ENCODE peak calls at places on chromosomes 3 and 15, in five cellular contexts. Z, J, S, M and X are unnamed samples.

GRCh38 chr3:10577521-10577920 is 72.1 kb upstream of the ATP2B2 start:
- DNase-seq in S (no peak), Z (no peak), J (no peak), M (no peak), X (no peak)

GRCh38 chr3:63673111-63673510 is 20.6 kb downstream of the SNTN start:
- DNase-seq in S (no peak), J (no peak), M (no peak), Z (no peak), X (no peak)

GRCh38 chr15:85073556-85074194 is 92.0 kb downstream of the PDE8A start:
- DNase-seq in Z (no peak), J (no peak), S (no peak), M (no peak), X (no peak)

GRCh38 chr3:12833226-12834161 is 7.9 kb downstream of the RPL32 start:
- DNase-seq in Z (no peak), M (no peak), J (no peak), S (no peak), X (no peak)

GRCh38 chr15:47548986-47549385 is 168.3 kb upstream of the SEMA6D start:
- DNase-seq in S (no peak), M (no peak), J (no peak), Z (no peak), X (no peak)

GRCh38 chr3:179308006-179308405 is 14.8 kb upstream of the ZNF639 start:
- DNase-seq in Z (no peak), S (no peak), M (no peak), J (no peak), X (no peak)

GRCh38 chr15:44082558-44083151 is 112.4 kb downstream of the FRMD5 start:
- DNase-seq in J (no peak), S (no peak), Z (no peak), M (no peak), X (peak)

GRCh38 chr3:78154521-78155186 is 1114.8 kb downstream of the ROBO2 start:
- DNase-seq in Z (no peak), J (no peak), M (no peak), S (peak), X (no peak)

GRCh38 chr3:185940951-185941350 is 3.1 kb upstream of the TRA2B start:
- DNase-seq in S (no peak), Z (no peak), M (no peak), J (no peak), X (no peak)

GRCh38 chr3:28601291-28601690 is 252.7 kb upstream of the AZI2 start:
- DNase-seq in S (no peak), J (no peak), M (no peak), Z (no peak), X (no peak)

GRCh38 chr3:66693461-66693912 is 192.7 kb upstream of the LRIG1 start:
- DNase-seq in J (no peak), M (no peak), Z (no peak), S (no peak), X (no peak)

GRCh38 chr15:75051161-75051560 is 27.8 kb downstream of the PPCDC start:
- DNase-seq in Z (no peak), M (no peak), S (peak), J (no peak), X (no peak)

GRCh38 chr3:171282041-171282440 is 178.2 kb downstream of the TNIK start:
- DNase-seq in J (no peak), M (no peak), Z (no peak), S (no peak), X (no peak)

GRCh38 chr15:41495736-41496599 is 2.3 kb downstream of the ITPKA start:
- DNase-seq in M (no peak), S (no peak), J (peak), Z (no peak), X (no peak)

GRCh38 chr15:98150531-98150930 is 190.0 kb downstream of the ARRDC4 start:
- DNase-seq in M (no peak), Z (no peak), S (no peak), J (no peak), X (no peak)

GRCh38 chr3:39812537-39812936 is 3.1 kb downstream of the MYRIP start:
- DNase-seq in Z (no peak), M (no peak), S (peak), J (no peak), X (peak)

GRCh38 chr15:57217716-57218598 is 158.3 kb upstream of the CGNL1 start:
- DNase-seq in J (no peak), S (no peak), Z (no peak), M (peak), X (no peak)

GRCh38 chr15:69729167-69729748 is 276.6 kb downstream of the RPLP1 start:
- DNase-seq in Z (no peak), M (peak), J (no peak), S (peak), X (no peak)

GRCh38 chr3:180048840-180049239 is 12.1 kb upstream of the PEX5L start:
- DNase-seq in M (no peak), Z (no peak), J (no peak), S (no peak), X (no peak)

GRCh38 chr3:25580534-25580933 is 84.2 kb downstream of the TOP2B start:
- DNase-seq in J (no peak), Z (no peak), S (no peak), M (no peak), X (no peak)

GRCh38 chr3:195596648-195597628 is 13.2 kb upstream of the APOD start:
- DNase-seq in J (no peak), Z (no peak), M (no peak), S (no peak), X (no peak)

GRCh38 chr3:30333143-30333542 is 273.3 kb upstream of the TGFBR2 start:
- DNase-seq in Z (no peak), J (no peak), S (no peak), M (no peak), X (no peak)

GRCh38 chr3:100073555-100074307 is 40.6 kb downstream of the FILIP1L start:
- DNase-seq in M (peak), Z (no peak), J (no peak), S (no peak), X (no peak)

GRCh38 chr3:43768594-43768993 is 77.9 kb downstream of the ABHD5 start:
- DNase-seq in M (no peak), J (no peak), Z (no peak), S (no peak), X (no peak)

GRCh38 chr15:89504166-89504565 is 7.8 kb upstream of the RHCG start:
- DNase-seq in Z (no peak), S (no peak), J (no peak), M (no peak), X (no peak)

GRCh38 chr3:63207066-63207590 is 71.0 kb upstream of the SYNPR start:
- DNase-seq in M (no peak), Z (no peak), J (no peak), S (no peak), X (no peak)

GRCh38 chr3:190205739-190206138 is 85.0 kb upstream of the P3H2 start:
- DNase-seq in M (no peak), S (no peak), Z (no peak), J (no peak), X (no peak)

GRCh38 chr3:174439621-174440349 is 419.3 kb upstream of the NAALADL2 start:
- DNase-seq in J (no peak), Z (no peak), M (peak), S (no peak), X (no peak)

GRCh38 chr15:95679847-95680582 is 650.5 kb upstream of the NR2F2 start:
- DNase-seq in J (no peak), Z (no peak), S (no peak), M (no peak), X (no peak)

GRCh38 chr15:67185621-67186225 is 68.7 kb downstream of the AAGAB start:
- DNase-seq in J (no peak), M (peak), Z (no peak), S (no peak), X (no peak)

GRCh38 chr3:50339485-50340196 is 995 bp downstream of the RASSF1 start:
- DNase-seq in S (no peak), J (no peak), M (no peak), Z (no peak), X (no peak)

GRCh38 chr3:23735575-23736326 is 70.0 kb upstream of the UBE2E1 start:
- DNase-seq in J (no peak), M (no peak), Z (no peak), S (peak), X (no peak)

GRCh38 chr3:171231361-171231760 is 204.8 kb upstream of the SLC2A2 start:
- DNase-seq in Z (no peak), J (no peak), S (no peak), M (no peak), X (no peak)

GRCh38 chr3:40992023-40992422 is 207.3 kb upstream of the CTNNB1 start:
- DNase-seq in J (no peak), Z (no peak), M (no peak), S (no peak), X (no peak)

GRCh38 chr3:56751056-56751455 is 50.7 kb downstream of the ARHGEF3 start:
- DNase-seq in S (no peak), J (no peak), Z (no peak), M (no peak), X (no peak)

GRCh38 chr3:38608961-38609360 is 40.5 kb downstream of the SCN5A start:
- DNase-seq in M (no peak), J (no peak), Z (no peak), S (no peak), X (no peak)